ENCODE peak calls at places on chromosome 21, in ten cellular contexts. S is tibial nerve, R is left ventricle myocardium inferior, M is AG10803, N is neuronal stem cell, U is fibroblast of the conjunctiva, H is spleen, G is H9, F is IMR-90, C is MV-4-11. A is an unnamed sample.

GRCh38 chr21:28776251-28776650 is 216.4 kb downstream of the LTN1 start:
- DNase-seq in S (no peak), R (no peak), M (peak; percentile 65), N (no peak), U (no peak), H (no peak), G (no peak), F (peak; percentile 96), C (peak; percentile 79), A (no peak)

GRCh38 chr21:36847189-36847588 is 119.3 kb downstream of the HLCS start:
- DNase-seq in S (no peak), R (no peak), M (peak; percentile 80), N (no peak), U (peak; percentile 56), H (no peak), G (no peak), F (peak; percentile 85), C (no peak), A (peak; percentile 59)

GRCh38 chr21:45508607-45509565 is 33.4 kb downstream of the SLC19A1 start:
- DNase-seq in S (no peak), R (peak; percentile 12), M (no peak), N (no peak), U (no peak), H (peak; percentile 72), G (no peak), F (no peak), C (no peak), A (no peak)

GRCh38 chr21:38806153-38806941 is 618 bp downstream of the ETS2 start:
- DNase-seq in S (no peak), R (peak; percentile 53), M (no peak), N (peak; percentile 49), U (no peak), H (peak; percentile 90), G (no peak), F (no peak), C (no peak), A (no peak)

GRCh38 chr21:46049890-46050650 is 47.8 kb upstream of the COL6A2 start:
- DNase-seq in S (no peak), R (no peak), M (no peak), N (no peak), U (no peak), H (no peak), G (no peak), F (no peak), C (no peak), A (no peak)

GRCh38 chr21:31351438-31351837 is 7.4 kb upstream of the TIAM1 start:
- DNase-seq in S (no peak), R (no peak), M (no peak), N (no peak), U (peak; percentile 26), H (no peak), G (no peak), F (peak; percentile 61), C (no peak), A (peak; percentile 43)

GRCh38 chr21:42609806-42610205 is 43.6 kb upstream of the PDE9A start:
- DNase-seq in S (no peak), R (no peak), M (no peak), N (no peak), U (no peak), H (no peak), G (no peak), F (no peak), C (no peak), A (no peak)

GRCh38 chr21:38486221-38486620 is 12.1 kb downstream of the ERG start:
- DNase-seq in S (no peak), R (no peak), M (peak; percentile 31), N (no peak), U (no peak), H (no peak), G (no peak), F (peak; percentile 32), C (no peak), A (peak; percentile 86)

GRCh38 chr21:41321211-41321907 is 4.8 kb downstream of the FAM3B start:
- DNase-seq in S (no peak), R (no peak), M (no peak), N (no peak), U (no peak), H (no peak), G (no peak), F (no peak), C (no peak), A (no peak)

GRCh38 chr21:33560965-33561364 is 18.1 kb downstream of the SON start:
- DNase-seq in S (no peak), R (no peak), M (no peak), N (no peak), U (no peak), H (no peak), G (no peak), F (no peak), C (no peak), A (no peak)

GRCh38 chr21:22342855-22343254 is 1344.6 kb downstream of the NCAM2 start:
- DNase-seq in S (no peak), R (no peak), M (no peak), N (no peak), U (no peak), H (no peak), G (no peak), F (no peak), C (no peak), A (no peak)

GRCh38 chr21:43366656-43367055 is 60.3 kb downstream of the SIK1 start:
- DNase-seq in S (no peak), R (no peak), M (no peak), N (no peak), U (no peak), H (no peak), G (no peak), F (no peak), C (no peak), A (no peak)

GRCh38 chr21:29477941-29478340 is 179.2 kb downstream of the BACH1 start:
- DNase-seq in S (no peak), R (no peak), M (peak; percentile 62), N (no peak), U (no peak), H (no peak), G (no peak), F (peak; percentile 71), C (peak; percentile 91), A (no peak)

GRCh38 chr21:36096398-36097290 is 26.8 kb downstream of the CBR1 start:
- DNase-seq in S (no peak), R (no peak), M (no peak), N (no peak), U (no peak), H (no peak), G (peak; percentile 37), F (no peak), C (no peak), A (no peak)

GRCh38 chr21:32413697-32414578 is 1.4 kb downstream of the EVA1C start:
- DNase-seq in S (peak; percentile 43), R (no peak), M (no peak), N (no peak), U (no peak), H (no peak), G (no peak), F (no peak), C (no peak), A (peak; percentile 53)

GRCh38 chr21:45334134-45334533 is 46.4 kb upstream of the POFUT2 start:
- DNase-seq in S (no peak), R (peak; percentile 13), M (no peak), N (no peak), U (no peak), H (peak; percentile 10), G (no peak), F (no peak), C (no peak), A (no peak)

GRCh38 chr21:33206771-33207290 is 22.9 kb upstream of the IFNAR2 start:
- DNase-seq in S (no peak), R (no peak), M (no peak), N (no peak), U (no peak), H (peak; percentile 84), G (no peak), F (no peak), C (peak; percentile 57), A (no peak)

GRCh38 chr21:45309069-45309521 is 21.4 kb upstream of the POFUT2 start:
- DNase-seq in S (no peak), R (peak; percentile 77), M (peak; percentile 39), N (peak; percentile 53), U (no peak), H (peak; percentile 86), G (peak; percentile 84), F (peak; percentile 64), C (peak; percentile 66), A (peak; percentile 82)

GRCh38 chr21:39105836-39106235 is 77.4 kb downstream of the PSMG1 start:
- DNase-seq in S (no peak), R (no peak), M (no peak), N (no peak), U (no peak), H (no peak), G (no peak), F (no peak), C (no peak), A (no peak)

GRCh38 chr21:15037095-15037730 is 27.6 kb downstream of the NRIP1 start:
- DNase-seq in S (no peak), R (no peak), M (no peak), N (no peak), U (no peak), H (no peak), G (no peak), F (no peak), C (no peak), A (no peak)

GRCh38 chr21:45536301-45537081 is 5.7 kb downstream of the SLC19A1 start:
- DNase-seq in S (no peak), R (peak; percentile 12), M (no peak), N (no peak), U (no peak), H (peak; percentile 75), G (no peak), F (no peak), C (no peak), A (no peak)

GRCh38 chr21:26717146-26717739 is 128.0 kb downstream of the ADAMTS1 start:
- DNase-seq in S (no peak), R (no peak), M (peak; percentile 35), N (no peak), U (peak; percentile 6), H (no peak), G (no peak), F (peak; percentile 31), C (peak; percentile 19), A (peak; percentile 52)

GRCh38 chr21:34924767-34925425 is 124.2 kb downstream of the RUNX1 start:
- DNase-seq in S (no peak), R (no peak), M (no peak), N (no peak), U (no peak), H (no peak), G (no peak), F (no peak), C (peak; percentile 64), A (no peak)

GRCh38 chr21:43902441-43902840 is 37.4 kb downstream of the AGPAT3 start:
- DNase-seq in S (no peak), R (no peak), M (peak; percentile 25), N (no peak), U (peak; percentile 21), H (no peak), G (no peak), F (peak; percentile 27), C (no peak), A (peak; percentile 91)

GRCh38 chr21:40845621-40846020 is 1.3 kb downstream of the DSCAM start:
- DNase-seq in S (no peak), R (no peak), M (peak; percentile 12), N (no peak), U (no peak), H (no peak), G (no peak), F (peak; percentile 3), C (no peak), A (no peak)

GRCh38 chr21:29827236-29827635 is 112.6 kb downstream of the GRIK1 start:
- DNase-seq in S (no peak), R (no peak), M (no peak), N (no peak), U (no peak), H (no peak), G (no peak), F (no peak), C (no peak), A (no peak)

GRCh38 chr21:41801256-41801655 is 34.4 kb upstream of the RIPK4 start:
- DNase-seq in S (no peak), R (no peak), M (no peak), N (no peak), U (no peak), H (no peak), G (no peak), F (no peak), C (no peak), A (no peak)

GRCh38 chr21:29145354-29145782 is 14.9 kb downstream of the MAP3K7CL start:
- DNase-seq in S (no peak), R (no peak), M (peak; percentile 89), N (no peak), U (peak; percentile 85), H (no peak), G (no peak), F (peak; percentile 95), C (peak; percentile 73), A (peak; percentile 96)